ENCODE peak calls at places on chromosomes 16 and 17, in ten cellular contexts. One of them, this sample, is unnamed.

GRCh38 chr17:31654936-31655335 is 204.1 kb downstream of the COPRS start:
- DNase-seq in neural progenitor cell: no peak
- DNase-seq in K562: no peak
- DNase-seq in colonic mucosa: no peak
- DNase-seq in SK-N-SH: no peak
- DNase-seq in endodermal cell: peak
- DNase-seq in mammary epithelial cell: peak
- DNase-seq in H9: no peak
- DNase-seq in MM.1S: no peak
- DNase-seq in IMR-90: peak
- DNase-seq in this sample: no peak

GRCh38 chr16:1773703-1774455 is 945 bp upstream of the MRPS34 start:
- DNase-seq in neural progenitor cell: no peak
- DNase-seq in K562: no peak
- DNase-seq in colonic mucosa: no peak
- DNase-seq in SK-N-SH: no peak
- DNase-seq in endodermal cell: no peak
- DNase-seq in mammary epithelial cell: peak
- DNase-seq in H9: no peak
- DNase-seq in MM.1S: no peak
- DNase-seq in IMR-90: peak
- DNase-seq in this sample: no peak

GRCh38 chr17:66518677-66519076 is 216.3 kb downstream of the PRKCA start:
- DNase-seq in neural progenitor cell: peak
- DNase-seq in K562: no peak
- DNase-seq in colonic mucosa: no peak
- DNase-seq in SK-N-SH: peak
- DNase-seq in endodermal cell: no peak
- DNase-seq in mammary epithelial cell: no peak
- DNase-seq in H9: no peak
- DNase-seq in MM.1S: no peak
- DNase-seq in IMR-90: no peak
- DNase-seq in this sample: no peak

GRCh38 chr17:44995602-44996001 is 27.5 kb upstream of the C1QL1 start:
- DNase-seq in neural progenitor cell: no peak
- DNase-seq in K562: no peak
- DNase-seq in colonic mucosa: no peak
- DNase-seq in SK-N-SH: no peak
- DNase-seq in endodermal cell: no peak
- DNase-seq in mammary epithelial cell: no peak
- DNase-seq in H9: no peak
- DNase-seq in MM.1S: no peak
- DNase-seq in IMR-90: no peak
- DNase-seq in this sample: no peak

GRCh38 chr17:66892286-66892685 is 57.4 kb downstream of the CACNG5 start:
- DNase-seq in neural progenitor cell: no peak
- DNase-seq in K562: no peak
- DNase-seq in colonic mucosa: no peak
- DNase-seq in SK-N-SH: no peak
- DNase-seq in endodermal cell: no peak
- DNase-seq in mammary epithelial cell: no peak
- DNase-seq in H9: no peak
- DNase-seq in MM.1S: no peak
- DNase-seq in IMR-90: no peak
- DNase-seq in this sample: no peak

GRCh38 chr17:72452286-72453173 is 331.7 kb downstream of the SOX9 start:
- DNase-seq in neural progenitor cell: no peak
- DNase-seq in K562: no peak
- DNase-seq in colonic mucosa: no peak
- DNase-seq in SK-N-SH: no peak
- DNase-seq in endodermal cell: no peak
- DNase-seq in mammary epithelial cell: no peak
- DNase-seq in H9: no peak
- DNase-seq in MM.1S: no peak
- DNase-seq in IMR-90: no peak
- DNase-seq in this sample: no peak

GRCh38 chr16:27802664-27803450 is 252.9 kb downstream of the KATNIP start:
- DNase-seq in neural progenitor cell: no peak
- DNase-seq in K562: no peak
- DNase-seq in colonic mucosa: no peak
- DNase-seq in SK-N-SH: no peak
- DNase-seq in endodermal cell: no peak
- DNase-seq in mammary epithelial cell: no peak
- DNase-seq in H9: no peak
- DNase-seq in MM.1S: no peak
- DNase-seq in IMR-90: no peak
- DNase-seq in this sample: peak

GRCh38 chr16:1197237-1197866 is 27.7 kb downstream of the TPSG1 start:
- DNase-seq in neural progenitor cell: no peak
- DNase-seq in K562: no peak
- DNase-seq in colonic mucosa: no peak
- DNase-seq in SK-N-SH: no peak
- DNase-seq in endodermal cell: no peak
- DNase-seq in mammary epithelial cell: no peak
- DNase-seq in H9: no peak
- DNase-seq in MM.1S: no peak
- DNase-seq in IMR-90: no peak
- DNase-seq in this sample: no peak

GRCh38 chr17:67362173-67362572 is 4.2 kb downstream of the PSMD12 start:
- DNase-seq in neural progenitor cell: no peak
- DNase-seq in K562: no peak
- DNase-seq in colonic mucosa: no peak
- DNase-seq in SK-N-SH: no peak
- DNase-seq in endodermal cell: no peak
- DNase-seq in mammary epithelial cell: no peak
- DNase-seq in H9: no peak
- DNase-seq in MM.1S: no peak
- DNase-seq in IMR-90: no peak
- DNase-seq in this sample: no peak

GRCh38 chr16:30356401-30357084 is 1.4 kb upstream of the CD2BP2 start:
- DNase-seq in neural progenitor cell: no peak
- DNase-seq in K562: no peak
- DNase-seq in colonic mucosa: peak
- DNase-seq in SK-N-SH: peak
- DNase-seq in endodermal cell: no peak
- DNase-seq in mammary epithelial cell: no peak
- DNase-seq in H9: no peak
- DNase-seq in MM.1S: no peak
- DNase-seq in IMR-90: no peak
- DNase-seq in this sample: peak

GRCh38 chr17:37025847-37026533 is 77.2 kb downstream of the AATF start:
- DNase-seq in neural progenitor cell: no peak
- DNase-seq in K562: no peak
- DNase-seq in colonic mucosa: no peak
- DNase-seq in SK-N-SH: no peak
- DNase-seq in endodermal cell: no peak
- DNase-seq in mammary epithelial cell: no peak
- DNase-seq in H9: no peak
- DNase-seq in MM.1S: no peak
- DNase-seq in IMR-90: no peak
- DNase-seq in this sample: no peak

DNA sequence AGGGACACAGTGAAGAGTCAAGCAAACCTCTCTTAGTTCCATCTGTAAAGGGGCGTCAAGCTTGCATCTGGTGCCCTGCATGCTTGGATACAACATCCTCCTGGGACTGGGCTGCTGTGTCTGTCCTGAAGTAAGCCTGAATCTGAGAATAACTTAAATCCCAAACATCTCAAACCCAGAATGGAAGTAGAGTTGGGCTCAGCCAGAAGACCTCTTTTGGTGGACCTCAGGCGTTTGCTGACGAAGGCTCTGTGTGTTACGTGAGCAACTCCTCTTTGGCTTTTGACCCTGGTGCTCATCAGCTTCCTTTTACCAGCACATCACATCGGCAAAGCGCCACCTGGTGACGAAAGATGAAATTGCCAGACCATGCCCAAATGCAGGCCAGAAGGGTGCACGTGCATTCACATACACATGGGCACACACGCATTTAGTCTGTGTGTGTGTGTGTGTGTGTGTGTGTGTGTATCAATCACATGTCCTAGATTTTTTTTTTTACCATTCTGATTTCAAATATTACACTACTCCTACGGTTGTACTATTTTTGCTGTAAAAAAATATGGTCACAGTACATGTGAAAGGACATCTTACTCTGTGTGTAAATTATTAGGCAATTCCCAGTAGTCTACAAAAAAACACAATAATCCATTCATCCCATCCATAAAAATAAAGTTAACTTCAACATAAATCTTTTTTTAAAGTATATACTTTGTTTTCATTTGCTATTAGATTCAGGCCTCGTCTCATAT is 41.1 kb upstream of the FOXJ1 start:
- DNase-seq in neural progenitor cell: peak
- DNase-seq in K562: peak
- DNase-seq in colonic mucosa: peak
- DNase-seq in SK-N-SH: peak
- DNase-seq in endodermal cell: peak
- DNase-seq in mammary epithelial cell: peak
- DNase-seq in H9: peak
- DNase-seq in MM.1S: peak
- DNase-seq in IMR-90: peak
- DNase-seq in this sample: peak
- TF ChIP-seq CTCF in neural progenitor cell: peak
- TF ChIP-seq CTCF in K562: peak
- TF ChIP-seq CTCF in colonic mucosa: peak
- TF ChIP-seq CTCF in SK-N-SH: peak
- TF ChIP-seq CTCF in endodermal cell: peak
- TF ChIP-seq CTCF in mammary epithelial cell: peak
- TF ChIP-seq CTCF in H9: peak
- TF ChIP-seq CTCF in MM.1S: peak
- TF ChIP-seq CTCF in IMR-90: peak
- TF ChIP-seq CTCF in this sample: peak

DNA sequence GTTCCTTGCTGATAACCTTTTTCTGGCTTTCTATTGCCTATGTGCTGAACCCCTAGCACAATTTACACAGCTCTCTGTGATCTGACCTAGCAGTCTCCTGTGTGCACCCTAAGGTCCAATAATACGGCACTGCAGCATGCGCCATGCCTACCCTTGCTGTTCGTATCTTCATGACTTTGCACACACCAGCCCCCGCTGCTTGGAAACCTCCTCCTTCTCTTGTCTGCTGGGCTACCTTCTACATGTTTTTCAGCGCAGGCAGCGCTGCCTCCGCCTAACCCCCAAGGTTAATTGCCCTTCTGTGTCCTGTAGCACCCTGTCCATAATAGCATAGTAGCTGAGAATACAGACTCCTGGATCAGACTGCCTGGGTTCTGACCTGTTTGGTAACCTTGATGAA is 1.4 kb downstream of the STARD3 start:
- DNase-seq in neural progenitor cell: no peak
- DNase-seq in K562: peak
- DNase-seq in colonic mucosa: no peak
- DNase-seq in SK-N-SH: no peak
- DNase-seq in endodermal cell: no peak
- DNase-seq in mammary epithelial cell: no peak
- DNase-seq in H9: no peak
- DNase-seq in MM.1S: no peak
- DNase-seq in IMR-90: no peak
- DNase-seq in this sample: no peak
- H3K9ac ChIP-seq in neural progenitor cell: no peak
- H3K9ac ChIP-seq in K562: peak
- H3K9ac ChIP-seq in colonic mucosa: no peak
- H3K9ac ChIP-seq in SK-N-SH: peak
- H3K9ac ChIP-seq in endodermal cell: no peak
- H3K9ac ChIP-seq in mammary epithelial cell: no peak
- H3K9ac ChIP-seq in H9: no peak
- H3K9ac ChIP-seq in MM.1S: peak
- H3K9ac ChIP-seq in IMR-90: no peak
- H3K9ac ChIP-seq in this sample: no peak

DNA sequence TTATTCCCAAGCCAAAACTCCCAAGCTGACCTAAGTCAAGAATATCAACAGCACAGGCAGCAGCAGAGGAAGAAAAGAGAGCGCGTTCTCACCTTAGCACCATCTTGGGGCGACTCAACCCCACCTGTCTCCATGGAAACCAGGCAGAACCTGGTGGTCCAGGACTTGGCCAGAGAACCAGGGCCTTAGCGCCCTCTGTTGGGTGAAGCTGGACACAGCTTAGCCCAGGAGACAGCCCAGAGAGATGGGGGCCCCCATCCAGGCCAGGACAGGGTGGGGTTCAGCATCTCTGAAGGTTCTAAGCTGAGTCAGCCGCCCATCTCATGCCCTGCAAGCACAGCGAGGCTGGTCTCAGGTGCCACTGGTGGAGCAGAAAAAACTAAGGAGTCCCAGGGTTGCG is 60.1 kb upstream of the TMEM132E start:
- DNase-seq in neural progenitor cell: peak
- DNase-seq in K562: peak
- DNase-seq in colonic mucosa: no peak
- DNase-seq in SK-N-SH: peak
- DNase-seq in endodermal cell: peak
- DNase-seq in mammary epithelial cell: no peak
- DNase-seq in H9: peak
- DNase-seq in MM.1S: peak
- DNase-seq in IMR-90: no peak
- DNase-seq in this sample: no peak
- TF ChIP-seq CTCF in neural progenitor cell: peak
- TF ChIP-seq CTCF in K562: peak
- TF ChIP-seq CTCF in colonic mucosa: no peak
- TF ChIP-seq CTCF in SK-N-SH: peak
- TF ChIP-seq CTCF in endodermal cell: peak
- TF ChIP-seq CTCF in mammary epithelial cell: peak
- TF ChIP-seq CTCF in H9: peak
- TF ChIP-seq CTCF in MM.1S: peak
- TF ChIP-seq CTCF in IMR-90: peak
- TF ChIP-seq CTCF in this sample: peak

GRCh38 chr17:78231991-78232759 is 744 bp downstream of the TMEM235 start:
- DNase-seq in neural progenitor cell: peak
- DNase-seq in K562: no peak
- DNase-seq in colonic mucosa: no peak
- DNase-seq in SK-N-SH: peak
- DNase-seq in endodermal cell: peak
- DNase-seq in mammary epithelial cell: no peak
- DNase-seq in H9: peak
- DNase-seq in MM.1S: no peak
- DNase-seq in IMR-90: no peak
- DNase-seq in this sample: peak

GRCh38 chr17:78227455-78227916 is 3.9 kb upstream of the TMEM235 start:
- DNase-seq in neural progenitor cell: peak
- DNase-seq in K562: no peak
- DNase-seq in colonic mucosa: no peak
- DNase-seq in SK-N-SH: no peak
- DNase-seq in endodermal cell: no peak
- DNase-seq in mammary epithelial cell: no peak
- DNase-seq in H9: no peak
- DNase-seq in MM.1S: no peak
- DNase-seq in IMR-90: peak
- DNase-seq in this sample: no peak

GRCh38 chr17:78230996-78231931 is at the start of gene TMEM235:
- DNase-seq in neural progenitor cell: peak
- DNase-seq in K562: no peak
- DNase-seq in colonic mucosa: no peak
- DNase-seq in SK-N-SH: peak
- DNase-seq in endodermal cell: peak
- DNase-seq in mammary epithelial cell: no peak
- DNase-seq in H9: peak
- DNase-seq in MM.1S: no peak
- DNase-seq in IMR-90: no peak
- DNase-seq in this sample: peak

GRCh38 chr17:78232774-78233173 is 1.3 kb downstream of the TMEM235 start:
- DNase-seq in neural progenitor cell: no peak
- DNase-seq in K562: no peak
- DNase-seq in colonic mucosa: no peak
- DNase-seq in SK-N-SH: no peak
- DNase-seq in endodermal cell: no peak
- DNase-seq in mammary epithelial cell: no peak
- DNase-seq in H9: no peak
- DNase-seq in MM.1S: no peak
- DNase-seq in IMR-90: no peak
- DNase-seq in this sample: no peak

GRCh38 chr17:78230252-78230962 is 1.0 kb upstream of the TMEM235 start:
- DNase-seq in neural progenitor cell: no peak
- DNase-seq in K562: no peak
- DNase-seq in colonic mucosa: no peak
- DNase-seq in SK-N-SH: no peak
- DNase-seq in endodermal cell: no peak
- DNase-seq in mammary epithelial cell: no peak
- DNase-seq in H9: no peak
- DNase-seq in MM.1S: no peak
- DNase-seq in IMR-90: no peak
- DNase-seq in this sample: no peak
- H3K9ac ChIP-seq in neural progenitor cell: no peak
- H3K9ac ChIP-seq in K562: no peak
- H3K9ac ChIP-seq in colonic mucosa: no peak
- H3K9ac ChIP-seq in SK-N-SH: no peak
- H3K9ac ChIP-seq in endodermal cell: no peak
- H3K9ac ChIP-seq in mammary epithelial cell: no peak
- H3K9ac ChIP-seq in H9: no peak
- H3K9ac ChIP-seq in MM.1S: no peak
- H3K9ac ChIP-seq in IMR-90: no peak
- H3K9ac ChIP-seq in this sample: no peak

This sample was measured in kidney.